ENCODE peak calls at places on chromosome 2, in six cellular contexts. One of them, this sample, is unnamed.

GRCh38 chr2:229610359-229610758 is 104.0 kb downstream of the DNER start:
- ATAC-seq in RWPE2: no peak
- ATAC-seq in activated naive CD4-positive, alpha-beta T cell treated with anti-CD3 and anti-CD28 coated beads, Interleukin-2, amount 50 U/mL, for 72 hours: no peak
- ATAC-seq in body of pancreas: no peak
- ATAC-seq in sciatic nerve: no peak
- ATAC-seq in heart left ventricle: no peak
- ATAC-seq in this sample: no peak

GRCh38 chr2:48357351-48357750 is 172.6 kb upstream of the STON1 start:
- ATAC-seq in RWPE2: no peak
- ATAC-seq in activated naive CD4-positive, alpha-beta T cell treated with anti-CD3 and anti-CD28 coated beads, Interleukin-2, amount 50 U/mL, for 72 hours: peak
- ATAC-seq in body of pancreas: no peak
- ATAC-seq in sciatic nerve: no peak
- ATAC-seq in heart left ventricle: no peak
- ATAC-seq in this sample: peak

GRCh38 chr2:230318190-230319121 is 8.5 kb upstream of the SP140L start:
- ATAC-seq in RWPE2: no peak
- ATAC-seq in activated naive CD4-positive, alpha-beta T cell treated with anti-CD3 and anti-CD28 coated beads, Interleukin-2, amount 50 U/mL, for 72 hours: peak
- ATAC-seq in body of pancreas: no peak
- ATAC-seq in sciatic nerve: no peak
- ATAC-seq in heart left ventricle: no peak
- ATAC-seq in this sample: peak

GRCh38 chr2:237885931-237886701 is 26.7 kb downstream of the RAMP1 start:
- ATAC-seq in RWPE2: no peak
- ATAC-seq in activated naive CD4-positive, alpha-beta T cell treated with anti-CD3 and anti-CD28 coated beads, Interleukin-2, amount 50 U/mL, for 72 hours: no peak
- ATAC-seq in body of pancreas: peak
- ATAC-seq in sciatic nerve: peak
- ATAC-seq in heart left ventricle: peak
- ATAC-seq in this sample: no peak

GRCh38 chr2:100013892-100014677 is 128.3 kb downstream of the AFF3 start:
- ATAC-seq in RWPE2: peak
- ATAC-seq in activated naive CD4-positive, alpha-beta T cell treated with anti-CD3 and anti-CD28 coated beads, Interleukin-2, amount 50 U/mL, for 72 hours: no peak
- ATAC-seq in body of pancreas: peak
- ATAC-seq in sciatic nerve: peak
- ATAC-seq in heart left ventricle: peak
- ATAC-seq in this sample: no peak

GRCh38 chr2:208488668-208489564 is 82.3 kb downstream of the PTH2R start:
- ATAC-seq in RWPE2: no peak
- ATAC-seq in activated naive CD4-positive, alpha-beta T cell treated with anti-CD3 and anti-CD28 coated beads, Interleukin-2, amount 50 U/mL, for 72 hours: no peak
- ATAC-seq in body of pancreas: peak
- ATAC-seq in sciatic nerve: no peak
- ATAC-seq in heart left ventricle: no peak
- ATAC-seq in this sample: no peak

GRCh38 chr2:10449838-10450691 is 1.9 kb upstream of the ODC1 start:
- ATAC-seq in RWPE2: no peak
- ATAC-seq in activated naive CD4-positive, alpha-beta T cell treated with anti-CD3 and anti-CD28 coated beads, Interleukin-2, amount 50 U/mL, for 72 hours: no peak
- ATAC-seq in body of pancreas: no peak
- ATAC-seq in sciatic nerve: no peak
- ATAC-seq in heart left ventricle: no peak
- ATAC-seq in this sample: no peak

GRCh38 chr2:216319771-216320170 is 52.5 kb downstream of the MARCHF4 start:
- ATAC-seq in RWPE2: no peak
- ATAC-seq in activated naive CD4-positive, alpha-beta T cell treated with anti-CD3 and anti-CD28 coated beads, Interleukin-2, amount 50 U/mL, for 72 hours: no peak
- ATAC-seq in body of pancreas: no peak
- ATAC-seq in sciatic nerve: no peak
- ATAC-seq in heart left ventricle: no peak
- ATAC-seq in this sample: no peak

GRCh38 chr2:240448387-240449274 is 13.2 kb downstream of the GPC1 start:
- ATAC-seq in RWPE2: no peak
- ATAC-seq in activated naive CD4-positive, alpha-beta T cell treated with anti-CD3 and anti-CD28 coated beads, Interleukin-2, amount 50 U/mL, for 72 hours: no peak
- ATAC-seq in body of pancreas: no peak
- ATAC-seq in sciatic nerve: no peak
- ATAC-seq in heart left ventricle: no peak
- ATAC-seq in this sample: no peak

This sample was measured in activated T-helper 17 cell treated with anti-CD3 and anti-CD28 coated beads, Interleukin-2, amount 50 U/mL, for 72 hours.